ENCODE peak calls at places on chromosomes 7 and 10, in five cellular contexts. F is HCT116, B is vagina, L is stomach, W is transverse colon. H is an unnamed sample. For H3K36me3, the result is how much of the 10 kb centered on the place peaks cover.

GRCh38 chr10:112831826-112832225 is 118.2 kb upstream of the TCF7L2 start:
- DNase-seq in F (no peak), B (no peak), L (no peak), W (no peak), H (no peak)

GRCh38 chr10:34801066-34801738 is 13.9 kb downstream of the PARD3 start:
- DNase-seq in F (no peak), B (no peak), L (no peak), W (peak), H (no peak)

GRCh38 chr7:18900801-18901200 is 216.6 kb downstream of the TWIST1 start:
- DNase-seq in F (no peak), B (no peak), L (no peak), W (no peak), H (no peak)

GRCh38 chr7:7181519-7182155 is 707 bp upstream of the C1GALT1 start:
- DNase-seq in F (peak), B (no peak), L (peak), W (peak), H (peak)

GRCh38 chr7:141571059-141571458 is 19.8 kb downstream of the AGK start:
- DNase-seq in F (no peak), B (no peak), L (no peak), W (no peak), H (no peak)

GRCh38 chr7:7791523-7791922 is 73.1 kb upstream of the RPA3 start:
- DNase-seq in F (no peak), B (no peak), L (no peak), W (no peak), H (no peak)

GRCh38 chr7:28052933-28053332 is 127.7 kb downstream of the JAZF1 start:
- DNase-seq in F (no peak), B (no peak), L (no peak), W (no peak), H (no peak)

GRCh38 chr7:134693256-134693655 is 46.6 kb downstream of the BPGM start:
- DNase-seq in F (no peak), B (no peak), L (no peak), W (no peak), H (no peak)

GRCh38 chr7:107167483-107168232 is 1.1 kb upstream of the HBP1 start:
- DNase-seq in F (peak), B (no peak), L (peak), W (no peak), H (peak)

GRCh38 chr7:38561166-38561565 is 70.0 kb downstream of the AMPH start:
- DNase-seq in F (no peak), B (no peak), L (no peak), W (no peak), H (no peak)

GRCh38 chr7:5693529-5693928 is 87.9 kb downstream of the RNF216 start:
- DNase-seq in F (no peak), B (no peak), L (no peak), W (no peak), H (no peak)

GRCh38 chr10:102159831-102160230 is 7.6 kb downstream of the NOLC1 start:
- DNase-seq in F (no peak), B (no peak), L (no peak), W (no peak), H (no peak)

GRCh38 chr10:102159051-102159597 is 6.9 kb downstream of the NOLC1 start:
- DNase-seq in F (no peak), B (no peak), L (no peak), W (no peak), H (no peak)

GRCh38 chr10:102167861-102168260 is 15.7 kb downstream of the NOLC1 start:
- DNase-seq in F (no peak), B (no peak), L (no peak), W (no peak), H (no peak)

DNA sequence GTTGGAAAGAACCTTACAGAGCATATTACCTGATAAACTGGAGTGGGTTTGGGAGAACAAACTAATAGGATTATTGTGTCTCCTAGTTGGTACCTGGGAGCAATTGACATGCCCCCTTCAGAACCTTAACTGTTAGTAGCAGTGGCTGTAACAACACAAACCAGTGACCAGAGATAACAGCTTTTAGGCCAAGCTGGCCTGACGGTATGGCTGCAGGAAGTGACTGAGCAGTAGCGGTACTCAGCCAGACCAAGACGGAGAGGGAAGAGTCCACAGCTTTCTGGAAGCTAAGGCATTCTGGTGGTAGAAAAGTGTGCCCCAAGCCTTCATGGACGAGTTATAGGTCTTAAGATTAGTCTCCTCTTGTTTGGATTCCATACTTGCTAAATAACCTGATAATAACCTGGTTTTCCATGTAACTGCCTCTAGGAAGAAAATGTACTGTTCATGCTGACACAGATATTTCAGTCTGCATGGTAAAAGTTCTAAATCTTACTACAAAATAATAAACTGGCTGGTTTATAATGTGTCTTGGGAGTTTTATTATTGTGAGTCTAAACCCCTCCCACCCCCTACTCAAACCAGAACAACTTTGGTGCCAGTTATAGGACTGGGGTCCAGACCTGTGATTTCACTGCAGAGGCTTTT is 11.3 kb downstream of the NOLC1 start:
- DNase-seq in F (no peak), B (no peak), L (no peak), W (no peak), H (no peak)
- H3K36me3 ChIP-seq in F (half or more), B (under half), L (half or more), W (under half), H (under half)

DNA sequence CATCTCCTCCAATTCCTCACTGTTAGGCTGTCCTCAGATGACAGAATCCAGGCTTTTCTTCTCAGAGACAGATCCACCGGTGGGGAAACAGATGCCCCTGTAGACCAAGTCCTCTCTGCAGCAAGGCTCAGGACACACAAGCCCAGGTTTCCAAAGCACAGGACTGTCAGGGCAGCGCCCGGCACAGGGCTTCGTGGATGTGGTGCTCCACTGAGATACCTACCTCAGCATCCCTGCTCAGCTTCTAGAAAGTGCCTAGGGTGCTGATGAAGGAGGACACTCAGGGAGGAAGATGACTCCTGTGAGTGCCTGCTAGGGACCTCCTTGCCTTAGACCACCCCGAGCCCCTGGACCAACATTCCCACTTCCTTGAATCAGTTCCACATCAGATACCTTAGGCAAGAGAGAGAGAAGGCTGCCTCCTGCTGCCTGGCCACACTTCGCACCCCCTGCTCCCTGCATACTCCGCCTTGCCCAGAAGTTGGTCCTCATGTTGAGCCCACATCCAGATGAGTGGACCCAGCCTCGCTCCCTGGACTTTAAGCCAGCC is 8.9 kb upstream of the RBP3 start:
- DNase-seq in F (no peak), B (no peak), L (peak), W (no peak), H (no peak)
- TF ChIP-seq POLR2AphosphoS5 in F (no peak), B (no peak), L (no peak), W (no peak), H (no peak)

GRCh38 chr10:53749439-53749838 is 976.9 kb upstream of the MBL2 start:
- DNase-seq in F (no peak), B (no peak), L (no peak), W (no peak), H (no peak)
- TF ChIP-seq CTCF in F (no peak), B (no peak), L (no peak), W (no peak), H (no peak)

GRCh38 chr7:96174812-96175211 is 147.1 kb downstream of the SLC25A13 start:
- DNase-seq in F (no peak), B (no peak), L (no peak), W (no peak), H (no peak)
- H3K36me3 ChIP-seq in F (under half), B (under half), L (half or more), W (under half), H (under half)

GRCh38 chr7:128845475-128845874 is 15.3 kb downstream of the FLNC start:
- DNase-seq in F (no peak), B (no peak), L (no peak), W (no peak), H (no peak)

GRCh38 chr7:128847721-128848211 is 14.9 kb upstream of the ATP6V1F start:
- DNase-seq in F (no peak), B (no peak), L (no peak), W (no peak), H (no peak)

GRCh38 chr7:128844777-128845311 is 14.6 kb downstream of the FLNC start:
- DNase-seq in F (no peak), B (no peak), L (no peak), W (no peak), H (no peak)

GRCh38 chr7:128846781-128847444 is 15.7 kb upstream of the ATP6V1F start:
- DNase-seq in F (no peak), B (no peak), L (no peak), W (no peak), H (no peak)

DNA sequence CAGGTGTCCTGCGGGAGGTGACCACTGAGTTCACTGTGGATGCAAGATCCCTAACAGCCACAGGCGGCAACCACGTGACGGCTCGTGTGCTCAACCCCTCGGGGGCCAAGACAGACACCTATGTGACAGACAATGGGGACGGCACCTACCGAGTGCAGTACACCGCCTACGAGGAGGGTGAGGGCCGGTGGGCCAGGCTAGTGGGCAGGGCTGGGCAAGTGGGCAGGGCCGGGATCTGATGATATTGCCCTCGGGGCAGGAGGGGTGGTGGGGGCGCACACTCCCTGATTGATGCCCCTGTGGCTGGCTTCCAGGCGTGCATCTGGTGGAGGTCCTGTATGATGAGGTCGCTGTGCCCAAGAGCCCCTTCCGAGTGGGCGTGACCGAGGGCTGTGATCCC is 15.8 kb downstream of the FLNC start:
- DNase-seq in F (no peak), B (no peak), L (no peak), W (no peak), H (no peak)
- TF ChIP-seq POLR2AphosphoS5 in F (no peak), B (no peak), L (no peak), W (no peak), H (no peak)

GRCh38 chr10:127649642-127650041 is 87.3 kb upstream of the FOXI2 start:
- DNase-seq in F (peak), B (no peak), L (no peak), W (no peak), H (no peak)
- TF ChIP-seq CTCF in F (peak), B (no peak), L (no peak), W (no peak), H (no peak)

GRCh38 chr7:95589766-95590165 is 6.5 kb downstream of the PDK4 start:
- DNase-seq in F (no peak), B (no peak), L (no peak), W (no peak), H (no peak)
- H3K36me3 ChIP-seq in F (under half), B (under half), L (half or more), W (half or more), H (under half)